ENCODE peak calls at places on chromosome 19, in seven cellular contexts. J, T, R, Q, H, O and W are unnamed samples.

GRCh38 chr19:41718761-41719160 is 10.3 kb downstream of the CEACAM5 start:
- DNase-seq in J (no peak), T (no peak), R (no peak), Q (no peak), H (no peak), O (no peak), W (no peak)

GRCh38 chr19:6773323-6773931 is 919 bp downstream of the VAV1 start:
- DNase-seq in J (no peak), T (no peak), R (no peak), Q (peak; percentile 69), H (no peak), O (peak; percentile 28), W (peak; percentile 24)

GRCh38 chr19:47275866-47276461 is 1.3 kb downstream of the INAFM1 start:
- DNase-seq in J (no peak), T (no peak), R (peak; percentile 55), Q (peak; percentile 69), H (no peak), O (no peak), W (no peak)

GRCh38 chr19:44925114-44925891 is 10.9 kb downstream of the APOC1 start:
- DNase-seq in J (no peak), T (no peak), R (no peak), Q (peak; percentile 88), H (no peak), O (no peak), W (no peak)

GRCh38 chr19:12774588-12775555 is at the start of gene HOOK2:
- DNase-seq in J (peak; percentile 95), T (no peak), R (no peak), Q (peak; percentile 97), H (peak; percentile 91), O (no peak), W (no peak)

GRCh38 chr19:2355168-2356035 is 4.7 kb upstream of the TMPRSS9 start:
- DNase-seq in J (no peak), T (no peak), R (no peak), Q (no peak), H (no peak), O (no peak), W (no peak)

GRCh38 chr19:38737297-38737865 is 6.9 kb downstream of the CAPN12 start:
- DNase-seq in J (no peak), T (no peak), R (no peak), Q (peak; percentile 72), H (no peak), O (no peak), W (no peak)

GRCh38 chr19:51784922-51785690 is 9.9 kb upstream of the FPR3 start:
- DNase-seq in J (no peak), T (no peak), R (peak; percentile 32), Q (peak; percentile 70), H (no peak), O (no peak), W (no peak)

GRCh38 chr19:15048128-15048527 is 1.2 kb upstream of the CASP14 start:
- DNase-seq in J (no peak), T (no peak), R (no peak), Q (no peak), H (no peak), O (no peak), W (no peak)

GRCh38 chr19:41958367-41959055 is 610 bp downstream of the RABAC1 start:
- DNase-seq in J (peak; percentile 40), T (peak; percentile 71), R (peak; percentile 74), Q (peak; percentile 96), H (peak; percentile 92), O (peak; percentile 65), W (peak; percentile 91)

GRCh38 chr19:57830071-57830602 is at the start of gene ZNF587B:
- DNase-seq in J (peak; percentile 36), T (peak; percentile 85), R (peak; percentile 78), Q (peak; percentile 67), H (peak; percentile 100), O (no peak), W (peak; percentile 12)

GRCh38 chr19:902446-903226 is 9.4 kb downstream of the RNU6-9 start:
- DNase-seq in J (no peak), T (no peak), R (no peak), Q (no peak), H (no peak), O (no peak), W (no peak)

GRCh38 chr19:47109541-47110375 is 3.8 kb downstream of the ZC3H4 start:
- DNase-seq in J (no peak), T (no peak), R (peak; percentile 25), Q (no peak), H (peak; percentile 60), O (peak; percentile 33), W (peak; percentile 47)

GRCh38 chr19:19053508-19054314 is 10.1 kb upstream of the SLC25A42 start:
- DNase-seq in J (peak; percentile 57), T (peak; percentile 59), R (peak; percentile 6), Q (peak; percentile 86), H (peak; percentile 73), O (peak; percentile 53), W (peak; percentile 57)

GRCh38 chr19:58033741-58034475 is at the start of gene ZSCAN1:
- DNase-seq in J (no peak), T (peak; percentile 94), R (peak; percentile 84), Q (no peak), H (peak; percentile 97), O (peak; percentile 21), W (no peak)

GRCh38 chr19:1408300-1409203 is 1.2 kb downstream of the DAZAP1 start:
- DNase-seq in J (no peak), T (peak; percentile 35), R (peak; percentile 37), Q (peak; percentile 84), H (peak; percentile 67), O (peak; percentile 66), W (peak; percentile 71)

GRCh38 chr19:459724-460511 is 915 bp downstream of the SHC2 start:
- DNase-seq in J (no peak), T (peak; percentile 60), R (no peak), Q (peak; percentile 83), H (peak; percentile 37), O (peak; percentile 3), W (no peak)

GRCh38 chr19:47511128-47511517 is 3.7 kb downstream of the NAPA start:
- DNase-seq in J (no peak), T (no peak), R (no peak), Q (no peak), H (no peak), O (no peak), W (no peak)

GRCh38 chr19:36331353-36332228 is 47.4 kb downstream of the ZFP14 start:
- DNase-seq in J (no peak), T (peak; percentile 94), R (peak; percentile 96), Q (peak; percentile 69), H (peak; percentile 100), O (peak; percentile 75), W (peak; percentile 79)

GRCh38 chr19:38134538-38135149 is 89.4 kb downstream of the DPF1 start:
- DNase-seq in J (no peak), T (peak; percentile 49), R (peak; percentile 32), Q (no peak), H (peak; percentile 67), O (no peak), W (no peak)

GRCh38 chr19:51468545-51468920 is 9.8 kb upstream of the CEACAM18 start:
- DNase-seq in J (no peak), T (no peak), R (no peak), Q (no peak), H (no peak), O (no peak), W (no peak)

GRCh38 chr19:38679839-38680238 is 32.4 kb downstream of the ACTN4 start:
- DNase-seq in J (no peak), T (no peak), R (no peak), Q (no peak), H (no peak), O (no peak), W (no peak)

GRCh38 chr19:38049105-38049649 is 142.2 kb downstream of the SIPA1L3 start:
- DNase-seq in J (no peak), T (no peak), R (peak; percentile 59), Q (no peak), H (no peak), O (peak; percentile 79), W (peak; percentile 72)

GRCh38 chr19:44570984-44571684 is 41.7 kb upstream of the CEACAM20 start:
- DNase-seq in J (peak; percentile 76), T (peak; percentile 70), R (peak; percentile 87), Q (no peak), H (peak; percentile 87), O (no peak), W (peak; percentile 48)

GRCh38 chr19:51712461-51713081 is 11.2 kb downstream of the HAS1 start:
- DNase-seq in J (no peak), T (no peak), R (no peak), Q (no peak), H (peak; percentile 88), O (no peak), W (no peak)

GRCh38 chr19:35316560-35316959 is 12.4 kb upstream of the CD22 start:
- DNase-seq in J (no peak), T (no peak), R (no peak), Q (no peak), H (no peak), O (no peak), W (no peak)

GRCh38 chr19:35320285-35320706 is 8.7 kb upstream of the CD22 start:
- DNase-seq in J (no peak), T (no peak), R (no peak), Q (no peak), H (no peak), O (no peak), W (no peak)

GRCh38 chr19:35315883-35316282 is 13.1 kb upstream of the CD22 start:
- DNase-seq in J (no peak), T (no peak), R (no peak), Q (no peak), H (no peak), O (no peak), W (no peak)

GRCh38 chr19:35317464-35318043 is 11.4 kb upstream of the CD22 start:
- DNase-seq in J (no peak), T (no peak), R (no peak), Q (no peak), H (no peak), O (no peak), W (no peak)

GRCh38 chr19:35318679-35319448 is 10.1 kb upstream of the CD22 start:
- DNase-seq in J (peak; percentile 93), T (no peak), R (peak; percentile 49), Q (peak; percentile 84), H (no peak), O (no peak), W (no peak)
- H3K4me3 ChIP-seq in J (peak overlapping the region; percentile 45), T (no peak overlapping the region), R (no peak overlapping the region), Q (no peak overlapping the region), H (no peak overlapping the region), O (no peak overlapping the region), W (no peak overlapping the region)

GRCh38 chr19:32337176-32337808 is 8.1 kb upstream of the ZNF507 start:
- DNase-seq in J (no peak), T (no peak), R (no peak), Q (no peak), H (no peak), O (no peak), W (no peak)
- H3K4me3 ChIP-seq in J (no peak overlapping the region), T (no peak overlapping the region), R (no peak overlapping the region), Q (peak overlapping the region; percentile 10), H (no peak overlapping the region), O (no peak overlapping the region), W (no peak overlapping the region)

GRCh38 chr19:16094360-16095070 is 17.2 kb upstream of the RAB8A start:
- DNase-seq in J (no peak), T (no peak), R (no peak), Q (no peak), H (no peak), O (no peak), W (no peak)
- H3K4me3 ChIP-seq in J (no peak overlapping the region), T (no peak overlapping the region), R (no peak overlapping the region), Q (no peak overlapping the region), H (no peak overlapping the region), O (no peak overlapping the region), W (no peak overlapping the region)

DNA sequence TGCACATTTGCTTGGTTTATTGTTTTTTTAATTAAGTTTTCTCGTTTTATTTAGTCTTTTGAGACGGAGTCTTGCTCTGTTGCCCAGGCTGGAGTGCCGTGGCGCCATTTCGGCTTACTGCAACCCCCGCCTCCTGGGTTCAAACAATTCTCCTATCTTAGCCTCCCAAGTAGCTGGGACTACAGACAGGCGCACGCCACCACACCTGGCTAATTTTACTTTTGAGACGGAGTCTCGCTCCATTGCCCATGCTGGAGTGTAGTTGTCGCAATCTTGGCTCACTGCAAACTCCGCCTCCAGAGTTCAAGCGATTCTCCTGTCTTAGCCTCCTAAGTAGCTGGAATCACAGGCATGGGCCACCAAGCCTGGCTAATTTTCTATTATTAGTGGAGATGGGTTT is 1.3 kb downstream of the RPS9 start:
- DNase-seq in J (no peak), T (no peak), R (no peak), Q (no peak), H (no peak), O (no peak), W (no peak)
- H3K4me3 ChIP-seq in J (peak overlapping the region; percentile 99), T (no peak overlapping the region), R (peak overlapping the region; percentile 73), Q (peak overlapping the region; percentile 90), H (peak overlapping the region; percentile 100), O (peak overlapping the region; percentile 90), W (peak overlapping the region; percentile 95)